ENCODE peak calls at places on chromosome 2, in five cellular contexts. One of them, this sample, is unnamed.

GRCh38 chr2:3572620-3573019 is 2.4 kb upstream of the RPS7 start:
- DNase-seq in adrenal gland: no peak
- DNase-seq in heart left ventricle: no peak
- DNase-seq in Peyer's patch: no peak
- DNase-seq in endothelial cell of umbilical vein: no peak
- DNase-seq in this sample: no peak

GRCh38 chr2:225318440-225318839 is 81.1 kb upstream of the NYAP2 start:
- DNase-seq in adrenal gland: no peak
- DNase-seq in heart left ventricle: no peak
- DNase-seq in Peyer's patch: no peak
- DNase-seq in endothelial cell of umbilical vein: no peak
- DNase-seq in this sample: no peak

GRCh38 chr2:14577843-14578242 is 54.7 kb upstream of the LRATD1 start:
- DNase-seq in adrenal gland: no peak
- DNase-seq in heart left ventricle: no peak
- DNase-seq in Peyer's patch: no peak
- DNase-seq in endothelial cell of umbilical vein: no peak
- DNase-seq in this sample: no peak

GRCh38 chr2:46377666-46378560 is 80.7 kb downstream of the EPAS1 start:
- DNase-seq in adrenal gland: no peak
- DNase-seq in heart left ventricle: no peak
- DNase-seq in Peyer's patch: no peak
- DNase-seq in endothelial cell of umbilical vein: no peak
- DNase-seq in this sample: no peak

GRCh38 chr2:64186698-64187605 is 42.7 kb upstream of the PELI1 start:
- DNase-seq in adrenal gland: no peak
- DNase-seq in heart left ventricle: no peak
- DNase-seq in Peyer's patch: no peak
- DNase-seq in endothelial cell of umbilical vein: no peak
- DNase-seq in this sample: no peak

GRCh38 chr2:201208563-201209252 is 25.8 kb downstream of the CASP10 start:
- DNase-seq in adrenal gland: peak; percentile 46
- DNase-seq in heart left ventricle: no peak
- DNase-seq in Peyer's patch: peak; percentile 79
- DNase-seq in endothelial cell of umbilical vein: no peak
- DNase-seq in this sample: no peak

GRCh38 chr2:48727560-48727959 is 28.0 kb downstream of the LHCGR start:
- DNase-seq in adrenal gland: no peak
- DNase-seq in heart left ventricle: no peak
- DNase-seq in Peyer's patch: no peak
- DNase-seq in endothelial cell of umbilical vein: no peak
- DNase-seq in this sample: no peak

GRCh38 chr2:43059183-43059897 is 167.1 kb downstream of the ZFP36L2 start:
- DNase-seq in adrenal gland: peak; percentile 92
- DNase-seq in heart left ventricle: peak; percentile 89
- DNase-seq in Peyer's patch: peak; percentile 40
- DNase-seq in endothelial cell of umbilical vein: peak; percentile 83
- DNase-seq in this sample: peak; percentile 93

GRCh38 chr2:182821172-182821571 is 45.3 kb downstream of the FRZB start:
- DNase-seq in adrenal gland: no peak
- DNase-seq in heart left ventricle: no peak
- DNase-seq in Peyer's patch: no peak
- DNase-seq in endothelial cell of umbilical vein: no peak
- DNase-seq in this sample: no peak

GRCh38 chr2:192030289-192030688 is 164.4 kb downstream of the TMEFF2 start:
- DNase-seq in adrenal gland: no peak
- DNase-seq in heart left ventricle: no peak
- DNase-seq in Peyer's patch: no peak
- DNase-seq in endothelial cell of umbilical vein: no peak
- DNase-seq in this sample: no peak

GRCh38 chr2:121640380-121641326 is 8.6 kb downstream of the CLASP1 start:
- DNase-seq in adrenal gland: no peak
- DNase-seq in heart left ventricle: no peak
- DNase-seq in Peyer's patch: no peak
- DNase-seq in endothelial cell of umbilical vein: no peak
- DNase-seq in this sample: no peak
- TF ChIP-seq CTCF in adrenal gland: no peak
- TF ChIP-seq CTCF in heart left ventricle: no peak
- TF ChIP-seq CTCF in Peyer's patch: no peak
- TF ChIP-seq CTCF in endothelial cell of umbilical vein: no peak
- TF ChIP-seq CTCF in this sample: no peak

GRCh38 chr2:54013996-54014395 is 43.2 kb upstream of the PSME4 start:
- DNase-seq in adrenal gland: no peak
- DNase-seq in heart left ventricle: no peak
- DNase-seq in Peyer's patch: no peak
- DNase-seq in endothelial cell of umbilical vein: no peak
- DNase-seq in this sample: no peak
- H3K27ac ChIP-seq in adrenal gland: no peak overlapping the region
- H3K27ac ChIP-seq in heart left ventricle: peak overlapping the region; percentile 11
- H3K27ac ChIP-seq in Peyer's patch: no peak overlapping the region
- H3K27ac ChIP-seq in endothelial cell of umbilical vein: no peak overlapping the region
- H3K27ac ChIP-seq in this sample: peak overlapping the region; percentile 83

GRCh38 chr2:85754313-85755095 is 713 bp downstream of the ATOH8 start:
- DNase-seq in adrenal gland: no peak
- DNase-seq in heart left ventricle: no peak
- DNase-seq in Peyer's patch: no peak
- DNase-seq in endothelial cell of umbilical vein: no peak
- DNase-seq in this sample: no peak
- TF ChIP-seq POLR2A in adrenal gland: no peak
- TF ChIP-seq POLR2A in heart left ventricle: no peak
- TF ChIP-seq POLR2A in Peyer's patch: no peak
- TF ChIP-seq POLR2A in endothelial cell of umbilical vein: no peak
- TF ChIP-seq POLR2A in this sample: no peak

GRCh38 chr2:220167956-220168355 is 540.5 kb downstream of the SLC4A3 start:
- DNase-seq in adrenal gland: no peak
- DNase-seq in heart left ventricle: no peak
- DNase-seq in Peyer's patch: no peak
- DNase-seq in endothelial cell of umbilical vein: no peak
- DNase-seq in this sample: no peak

GRCh38 chr2:220166616-220167015 is 539.2 kb downstream of the SLC4A3 start:
- DNase-seq in adrenal gland: no peak
- DNase-seq in heart left ventricle: no peak
- DNase-seq in Peyer's patch: no peak
- DNase-seq in endothelial cell of umbilical vein: no peak
- DNase-seq in this sample: no peak

GRCh38 chr2:220162320-220162719 is 534.9 kb downstream of the SLC4A3 start:
- DNase-seq in adrenal gland: no peak
- DNase-seq in heart left ventricle: no peak
- DNase-seq in Peyer's patch: no peak
- DNase-seq in endothelial cell of umbilical vein: no peak
- DNase-seq in this sample: no peak

GRCh38 chr2:220163486-220163885 is 536.1 kb downstream of the SLC4A3 start:
- DNase-seq in adrenal gland: no peak
- DNase-seq in heart left ventricle: no peak
- DNase-seq in Peyer's patch: no peak
- DNase-seq in endothelial cell of umbilical vein: no peak
- DNase-seq in this sample: no peak

DNA sequence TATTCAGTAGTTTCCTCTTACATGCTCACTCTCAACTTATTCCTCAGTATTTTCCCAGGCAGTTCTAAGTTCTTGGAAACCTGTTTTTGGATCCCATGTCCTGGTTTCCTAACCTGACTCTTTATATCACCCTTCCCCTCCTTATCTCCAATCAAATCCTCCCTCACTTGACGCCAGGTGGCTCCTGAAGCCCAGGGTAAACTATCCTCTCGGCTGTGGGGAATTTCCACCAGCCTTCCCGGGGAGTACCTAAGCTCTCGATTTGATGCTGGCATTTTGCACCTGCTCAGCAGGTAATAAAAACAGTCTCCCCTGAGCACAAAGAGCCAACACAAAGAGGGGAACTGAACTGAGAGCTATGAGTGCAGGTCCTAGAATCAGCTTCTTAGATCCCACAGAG is 538.0 kb downstream of the SLC4A3 start:
- DNase-seq in adrenal gland: no peak
- DNase-seq in heart left ventricle: no peak
- DNase-seq in Peyer's patch: no peak
- DNase-seq in endothelial cell of umbilical vein: no peak
- DNase-seq in this sample: no peak
- TF ChIP-seq CTCF in adrenal gland: no peak
- TF ChIP-seq CTCF in heart left ventricle: no peak
- TF ChIP-seq CTCF in Peyer's patch: no peak
- TF ChIP-seq CTCF in endothelial cell of umbilical vein: no peak
- TF ChIP-seq CTCF in this sample: no peak

This sample was measured in sigmoid colon.